ENCODE peak calls at places on chromosomes 13 and 19, in nine cellular contexts. H is HEK293T; Y is psoas muscle; S is NCI-H187; R is non-pigmented ciliary epithelial cell; Z is left kidney; E is cardiac fibroblast; V is T follicular helper cell; J is CD4-positive, alpha-beta memory T cell. M is an unnamed sample.

GRCh38 chr19:29526730-29527499 is 1.1 kb downstream of the VSTM2B start:
- DNase-seq in R (no peak), Z (peak; percentile 60), Y (no peak), V (no peak), H (no peak), E (no peak), J (no peak), S (no peak), M (no peak)

GRCh38 chr13:27379694-27380596 is 44.5 kb upstream of the GTF3A start:
- DNase-seq in R (no peak), S (peak; percentile 38), V (peak; percentile 20), Y (peak; percentile 46), E (peak; percentile 49), Z (peak; percentile 82), H (peak; percentile 82), J (peak; percentile 42), M (no peak)

GRCh38 chr19:5867201-5868136 is 2.9 kb downstream of the FUT5 start:
- DNase-seq in E (no peak), Z (no peak), R (no peak), Y (no peak), S (no peak), V (no peak), H (no peak), J (no peak), M (no peak)

GRCh38 chr13:27159806-27160563 is 11.6 kb downstream of the USP12 start:
- DNase-seq in J (no peak), V (no peak), E (no peak), R (no peak), Y (no peak), Z (no peak), H (no peak), S (no peak), M (no peak)

GRCh38 chr13:106455190-106455589 is 80.3 kb downstream of the EFNB2 start:
- DNase-seq in E (no peak), J (no peak), S (no peak), H (no peak), Y (no peak), Z (no peak), R (no peak), V (no peak), M (no peak)

GRCh38 chr19:16920816-16921529 is 32.2 kb downstream of the F2RL3 start:
- DNase-seq in E (peak; percentile 95), S (no peak), Y (peak; percentile 43), H (no peak), J (no peak), V (no peak), Z (no peak), R (peak; percentile 66), M (peak; percentile 31)

GRCh38 chr13:113288880-113289279 is 8.2 kb upstream of the LAMP1 start:
- DNase-seq in E (no peak), V (no peak), R (no peak), J (no peak), S (no peak), H (no peak), Y (no peak), Z (no peak), M (no peak)

GRCh38 chr19:42249149-42249750 is 5.7 kb downstream of the ERF start:
- DNase-seq in S (no peak), H (no peak), J (no peak), Y (no peak), Z (no peak), V (no peak), E (no peak), R (no peak), M (no peak)

GRCh38 chr19:2167896-2168618 is 4.3 kb downstream of the DOT1L start:
- DNase-seq in Z (no peak), V (no peak), H (no peak), R (no peak), J (no peak), S (no peak), Y (peak; percentile 79), E (peak; percentile 83), M (no peak)

GRCh38 chr13:92137519-92137918 is 739.1 kb downstream of the GPC5 start:
- DNase-seq in E (peak; percentile 0), R (no peak), V (no peak), Z (peak; percentile 81), J (no peak), H (no peak), Y (no peak), S (no peak), M (no peak)